ENCODE peak calls at places on chromosomes 7 and 10, in seven cellular contexts. P, F, J, T, Q, M and V are unnamed samples.

GRCh38 chr7:90824386-90825307 is 228.5 kb downstream of the CDK14 start:
- DNase-seq in M (peak), T (no peak), P (no peak), J (no peak), Q (no peak), F (no peak), V (no peak)

GRCh38 chr7:130151591-130152269 is 53.5 kb downstream of the TMEM209 start:
- DNase-seq in M (peak), J (no peak), F (no peak), Q (no peak), T (no peak), P (no peak), V (no peak)

GRCh38 chr10:8044908-8045727 is 9.4 kb upstream of the GATA3 start:
- DNase-seq in Q (peak), F (no peak), P (no peak), J (no peak), M (no peak), T (no peak), V (no peak)

GRCh38 chr7:5549096-5549896 is 125.7 kb upstream of the TNRC18 start:
- DNase-seq in T (no peak), P (peak), Q (peak), J (no peak), F (peak), M (peak), V (no peak)

GRCh38 chr10:69800109-69800508 is 1.6 kb upstream of the COL13A1 start:
- DNase-seq in T (peak), M (peak), J (no peak), F (no peak), P (peak), Q (no peak), V (peak)

GRCh38 chr10:53325073-53325472 is 552.5 kb upstream of the MBL2 start:
- DNase-seq in F (no peak), P (no peak), Q (no peak), J (no peak), M (no peak), T (no peak), V (no peak)

GRCh38 chr7:113912881-113913280 is 5.9 kb downstream of the PPP1R3A start:
- DNase-seq in Q (no peak), J (no peak), F (no peak), T (no peak), P (no peak), M (no peak), V (no peak)

GRCh38 chr10:70087641-70088040 is 35.0 kb downstream of the MACROH2A2 start:
- DNase-seq in J (no peak), F (no peak), Q (no peak), T (no peak), P (no peak), M (no peak), V (no peak)

GRCh38 chr7:25454562-25455031 is 226.3 kb upstream of the NPVF start:
- DNase-seq in P (no peak), Q (no peak), F (peak), T (no peak), J (no peak), M (no peak), V (no peak)

GRCh38 chr7:87217983-87218653 is 1.4 kb downstream of the TMEM243 start:
- DNase-seq in P (no peak), M (no peak), J (no peak), F (no peak), Q (no peak), T (no peak), V (no peak)

GRCh38 chr7:139396323-139396951 is 36.7 kb downstream of the LUC7L2 start:
- DNase-seq in P (no peak), M (no peak), F (no peak), Q (no peak), J (no peak), T (no peak), V (no peak)

GRCh38 chr7:68800316-68800715 is 798.0 kb upstream of the AUTS2 start:
- DNase-seq in J (no peak), M (no peak), T (no peak), F (no peak), P (no peak), Q (no peak), V (no peak)

GRCh38 chr7:116138202-116138801 is 72.0 kb upstream of the TES start:
- DNase-seq in M (peak), P (peak), Q (peak), J (no peak), F (no peak), T (no peak), V (no peak)

GRCh38 chr10:112792487-112793196 is 157.4 kb upstream of the TCF7L2 start:
- DNase-seq in P (no peak), J (peak), T (peak), F (peak), M (peak), Q (no peak), V (peak)

GRCh38 chr10:126839094-126839761 is 66.0 kb upstream of the DOCK1 start:
- DNase-seq in Q (no peak), J (peak), T (no peak), M (peak), F (no peak), P (peak), V (no peak)

GRCh38 chr10:97520520-97520919 is 21.8 kb downstream of the UBTD1 start:
- DNase-seq in Q (no peak), P (no peak), J (no peak), T (no peak), M (no peak), F (no peak), V (no peak)

GRCh38 chr7:29587195-29587808 is 23.7 kb downstream of the PRR15 start:
- DNase-seq in J (no peak), P (no peak), Q (no peak), F (no peak), M (no peak), T (no peak), V (no peak)

GRCh38 chr7:31540786-31541185 is 26.9 kb downstream of the ITPRID1 start:
- DNase-seq in M (no peak), P (peak), Q (no peak), T (no peak), F (no peak), J (no peak), V (no peak)

GRCh38 chr7:28958235-28958945 is at the start of gene TRIL:
- DNase-seq in J (peak), T (peak), M (peak), F (peak), P (no peak), Q (peak), V (peak)

GRCh38 chr10:96250349-96250748 is 21.0 kb downstream of the BLNK start:
- DNase-seq in M (no peak), T (no peak), Q (no peak), F (no peak), J (no peak), P (no peak), V (no peak)

GRCh38 chr10:119654540-119654939 is 3.4 kb downstream of the BAG3 start:
- DNase-seq in P (peak), T (no peak), F (peak), J (no peak), Q (no peak), M (peak), V (no peak)

GRCh38 chr10:21496285-21497176 is 29.0 kb downstream of the SKIDA1 start:
- DNase-seq in P (peak), F (peak), M (peak), J (peak), Q (peak), T (peak), V (peak)

GRCh38 chr7:2663121-2663886 is 24.7 kb upstream of the AMZ1 start:
- DNase-seq in M (no peak), F (peak), Q (no peak), P (no peak), T (no peak), J (no peak), V (no peak)

GRCh38 chr7:152859781-152860191 is 100.2 kb downstream of the ACTR3B start:
- DNase-seq in F (no peak), Q (no peak), P (peak), T (peak), J (no peak), M (peak), V (no peak)

GRCh38 chr10:33199731-33200130 is 134.7 kb downstream of the NRP1 start:
- DNase-seq in T (no peak), M (no peak), Q (no peak), F (no peak), J (no peak), P (no peak), V (no peak)

GRCh38 chr10:51214207-51214896 is 140.1 kb downstream of the PRKG1 start:
- DNase-seq in P (no peak), J (no peak), F (no peak), M (no peak), T (no peak), Q (no peak), V (no peak)

GRCh38 chr10:93313798-93314197 is 168.3 kb downstream of the MYOF start:
- DNase-seq in M (no peak), F (no peak), T (no peak), Q (peak), J (no peak), P (no peak), V (no peak)

GRCh38 chr10:119546009-119546408 is 3.5 kb upstream of the RGS10 start:
- DNase-seq in M (no peak), F (no peak), T (no peak), Q (no peak), P (no peak), J (no peak), V (no peak)

GRCh38 chr7:139560199-139560598 is 36.7 kb downstream of the CLEC2L start:
- DNase-seq in P (no peak), M (no peak), T (no peak), F (no peak), J (no peak), Q (no peak), V (no peak)

GRCh38 chr10:3825244-3825643 is 40.2 kb upstream of the KLF6 start:
- DNase-seq in F (no peak), J (no peak), T (peak), M (no peak), Q (no peak), P (peak), V (no peak)

GRCh38 chr7:124452176-124452575 is 313.4 kb downstream of the GPR37 start:
- DNase-seq in J (no peak), P (no peak), F (no peak), M (no peak), T (no peak), Q (no peak), V (no peak)

GRCh38 chr7:51315393-51316261 is 982 bp downstream of the COBL start:
- DNase-seq in Q (peak), P (peak), M (no peak), F (peak), J (peak), T (peak), V (peak)

GRCh38 chr7:70135656-70136055 is 537.4 kb downstream of the AUTS2 start:
- DNase-seq in M (no peak), J (no peak), P (no peak), F (no peak), T (no peak), Q (no peak), V (peak)

GRCh38 chr10:73096452-73097304 is at the start of gene P4HA1:
- DNase-seq in J (peak), T (peak), P (peak), Q (peak), M (peak), F (peak), V (peak)

GRCh38 chr7:107463139-107464078 is 6.4 kb upstream of the GPR22 start:
- DNase-seq in F (peak), P (peak), M (peak), Q (peak), T (peak), J (peak), V (peak)

GRCh38 chr7:18572885-18573284 is 77.3 kb downstream of the HDAC9 start:
- DNase-seq in Q (no peak), M (peak), T (no peak), F (no peak), P (no peak), J (no peak), V (no peak)

GRCh38 chr7:30468791-30469190 is 9.8 kb downstream of the NOD1 start:
- DNase-seq in T (no peak), P (no peak), M (no peak), Q (no peak), J (no peak), F (no peak), V (no peak)

GRCh38 chr10:103504181-103504783 is 10.8 kb downstream of the NEURL1 start:
- DNase-seq in M (no peak), F (no peak), Q (peak), P (peak), J (no peak), T (no peak), V (no peak)

GRCh38 chr10:112115781-112116385 is 67.7 kb downstream of the GPAM start:
- DNase-seq in T (peak), P (peak), M (peak), J (no peak), F (no peak), Q (peak), V (peak)

GRCh38 chr7:33258561-33258960 is 129.2 kb downstream of the BBS9 start:
- DNase-seq in J (no peak), F (no peak), T (no peak), M (no peak), Q (no peak), P (no peak), V (no peak)

DNA sequence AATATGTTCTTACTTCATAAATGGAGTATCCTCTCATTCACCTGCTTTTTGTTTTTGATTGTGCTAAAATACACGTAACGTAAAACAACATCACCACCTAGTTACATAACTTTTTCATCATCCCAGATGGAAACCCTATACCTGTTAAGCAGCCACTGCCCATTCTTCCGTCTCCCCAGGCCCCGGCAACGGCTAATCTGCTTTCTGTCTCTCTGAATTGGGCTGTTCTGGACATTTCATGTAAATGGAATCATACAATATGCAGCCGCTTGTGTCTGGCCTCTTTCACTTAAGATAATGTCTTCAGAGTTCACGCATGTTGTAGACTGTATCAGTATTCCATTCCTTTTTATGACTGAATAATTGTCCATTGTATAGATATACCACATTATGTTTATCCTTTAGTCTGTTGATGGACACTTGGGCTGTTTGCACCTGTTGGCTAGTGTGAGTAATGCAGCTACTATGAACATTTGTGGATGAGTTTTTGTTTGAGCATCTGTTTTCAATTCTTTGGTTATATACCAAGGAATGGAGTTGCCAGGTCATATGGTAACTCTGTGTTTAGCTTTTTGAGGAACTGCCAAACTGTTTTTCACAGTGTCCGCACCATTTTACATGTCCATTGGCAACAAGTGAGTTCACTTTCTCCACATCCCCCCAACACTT is 14.1 kb upstream of the SUN1 start:
- DNase-seq in Q (peak), T (no peak), J (no peak), F (no peak), P (no peak), M (peak), V (no peak)
- TF ChIP-seq CTCF in Q (peak), T (no peak), J (peak), F (peak), P (peak), M (peak), V (peak)

GRCh38 chr7:134447383-134447782 is 11.5 kb downstream of the AKR1B1 start:
- DNase-seq in T (no peak), Q (no peak), J (no peak), P (no peak), F (no peak), M (no peak), V (no peak)
- TF ChIP-seq CTCF in T (peak), Q (no peak), J (no peak), P (no peak), F (no peak), M (no peak), V (no peak)

GRCh38 chr10:89526396-89526795 is 9.0 kb downstream of the SLC16A12 start:
- DNase-seq in T (no peak), Q (no peak), M (no peak), F (no peak), P (no peak), J (no peak), V (no peak)

GRCh38 chr10:89522463-89522862 is 12.9 kb downstream of the SLC16A12 start:
- DNase-seq in T (no peak), M (no peak), Q (no peak), J (no peak), F (no peak), P (no peak), V (no peak)

GRCh38 chr10:89523274-89523673 is 12.1 kb downstream of the SLC16A12 start:
- DNase-seq in T (no peak), P (no peak), J (no peak), M (no peak), Q (no peak), F (no peak), V (no peak)

GRCh38 chr10:89525556-89525955 is 9.8 kb downstream of the SLC16A12 start:
- DNase-seq in J (no peak), M (no peak), F (no peak), T (no peak), P (no peak), Q (no peak), V (no peak)

GRCh38 chr10:89524279-89524678 is 11.1 kb downstream of the SLC16A12 start:
- DNase-seq in M (no peak), P (no peak), Q (no peak), T (no peak), F (no peak), J (no peak), V (no peak)
- TF ChIP-seq CTCF in M (no peak), P (no peak), Q (no peak), T (no peak), F (no peak), J (no peak), V (no peak)

DNA sequence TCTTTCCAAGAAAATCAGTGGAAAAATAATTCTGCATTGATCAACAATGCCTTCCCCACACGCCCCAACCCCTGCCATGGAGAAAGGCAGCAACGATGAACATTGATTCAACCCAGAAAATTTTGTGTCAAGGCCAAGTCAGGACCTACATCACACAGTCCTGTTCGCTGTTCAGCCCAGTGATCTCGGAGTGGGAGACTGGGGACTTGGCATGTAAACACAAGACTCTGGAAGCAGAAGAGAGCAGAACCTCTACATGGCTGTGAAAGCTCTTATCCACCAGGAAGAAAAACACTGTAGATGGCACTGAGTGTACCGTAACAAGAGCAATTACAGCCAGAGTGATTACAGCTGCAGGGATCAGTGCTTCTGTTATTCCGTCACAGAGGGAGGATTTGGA is 136.6 kb downstream of the IQUB start:
- DNase-seq in P (no peak), F (no peak), T (no peak), J (no peak), M (no peak), Q (no peak), V (no peak)
- TF ChIP-seq CTCF in P (no peak), F (no peak), T (no peak), J (no peak), M (no peak), Q (no peak), V (no peak)

DNA sequence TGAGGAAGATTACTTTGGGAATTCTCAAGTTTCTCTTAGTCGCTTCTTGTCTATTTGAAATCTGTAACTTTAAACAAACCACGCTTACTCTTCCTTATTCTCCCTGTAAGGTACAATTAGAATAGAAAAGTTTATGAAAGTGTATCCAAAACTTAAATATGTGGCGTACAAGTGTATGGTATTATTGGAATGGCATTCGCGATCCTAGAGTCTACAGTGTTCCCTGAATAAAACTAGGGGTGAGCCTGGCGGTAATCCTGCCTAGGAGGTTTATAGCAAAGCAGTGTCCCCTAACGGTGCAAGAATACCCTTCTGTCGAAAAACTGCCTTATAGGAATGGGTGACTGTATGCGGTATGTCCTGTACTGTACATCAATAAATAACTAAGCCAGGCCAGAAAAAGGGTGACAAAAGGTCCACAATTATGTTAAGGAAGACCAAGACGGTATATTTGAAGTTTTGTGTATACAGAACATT is 1.2 kb downstream of the TASOR2 start:
- DNase-seq in M (peak), F (no peak), T (no peak), J (no peak), P (no peak), Q (no peak), V (no peak)
- TF ChIP-seq CTCF in M (peak), F (no peak), T (no peak), J (no peak), P (no peak), Q (peak), V (no peak)

GRCh38 chr10:55989188-55989587 is 371.9 kb downstream of the ZWINT start:
- DNase-seq in J (no peak), T (no peak), F (no peak), P (no peak), Q (no peak), M (no peak), V (no peak)
- TF ChIP-seq CTCF in J (peak), T (no peak), F (no peak), P (peak), Q (no peak), M (no peak), V (peak)

GRCh38 chr7:100119075-100119700 is at the start of the genes CNPY4 and TAF6:
- DNase-seq in M (peak), T (peak), Q (peak), P (peak), J (peak), F (peak), V (peak)
- TF ChIP-seq CTCF in M (no peak), T (no peak), Q (no peak), P (no peak), J (peak), F (peak), V (no peak)

GRCh38 chr10:30630571-30630970 is 1.0 kb upstream of the LYZL2 start:
- DNase-seq in M (no peak), Q (no peak), F (no peak), J (no peak), T (no peak), P (no peak), V (no peak)

GRCh38 chr10:30629653-30630052 is at the start of gene LYZL2:
- DNase-seq in J (no peak), P (no peak), F (no peak), T (no peak), Q (no peak), M (no peak), V (no peak)

GRCh38 chr10:30631188-30631587 is 1.6 kb upstream of the LYZL2 start:
- DNase-seq in P (no peak), M (no peak), T (no peak), Q (no peak), F (no peak), J (no peak), V (no peak)
- TF ChIP-seq CTCF in P (no peak), M (no peak), T (no peak), Q (no peak), F (no peak), J (no peak), V (no peak)

DNA sequence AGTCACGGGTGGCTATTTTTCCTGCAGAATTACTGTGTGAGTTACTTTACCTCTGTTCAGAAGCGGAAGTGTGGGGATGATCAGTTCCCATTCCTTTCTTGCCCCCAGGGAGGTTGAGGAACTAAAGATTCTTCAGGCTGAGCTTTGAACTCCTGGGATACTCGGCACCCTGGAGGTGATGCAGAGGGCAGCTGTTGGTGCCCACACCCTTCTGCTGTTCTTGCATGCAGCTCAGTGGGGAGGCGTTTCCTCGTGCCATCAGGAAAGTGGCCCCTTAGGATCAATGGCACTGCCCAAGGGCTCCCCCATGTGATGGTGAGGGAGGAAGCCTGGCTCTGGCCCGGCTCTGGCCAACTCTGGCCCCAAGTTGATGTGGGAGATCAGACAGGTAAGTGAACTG is 44.7 kb upstream of the MXI1 start:
- DNase-seq in J (no peak), M (no peak), P (peak), T (peak), Q (no peak), F (no peak), V (no peak)
- TF ChIP-seq CTCF in J (no peak), M (no peak), P (no peak), T (peak), Q (no peak), F (no peak), V (no peak)

GRCh38 chr10:15084502-15084922 is 4.1 kb downstream of the ACBD7 start:
- DNase-seq in T (no peak), P (peak), J (no peak), M (peak), F (no peak), Q (no peak), V (no peak)
- TF ChIP-seq CTCF in T (no peak), P (no peak), J (peak), M (no peak), F (no peak), Q (no peak), V (no peak)